ENCODE peak calls at places on chromosomes 7 and 10, in four cellular contexts. N is HepG2, I is A549, Q is K562. E is an unnamed sample.

GRCh38 chr7:98297619-98298286 is 16.3 kb downstream of the BRI3 start:
- DNase-seq in N (no peak), I (no peak), Q (peak; percentile 7), E (no peak)

GRCh38 chr7:84022686-84023308 is 171.8 kb downstream of the SEMA3A start:
- DNase-seq in N (peak; percentile 82), I (peak; percentile 96), Q (no peak), E (no peak)

GRCh38 chr7:47581821-47582747 is at the start of gene TNS3:
- DNase-seq in N (no peak), I (peak; percentile 72), Q (no peak), E (no peak)

GRCh38 chr10:33238643-33239042 is 95.8 kb downstream of the NRP1 start:
- DNase-seq in N (no peak), I (peak; percentile 82), Q (no peak), E (no peak)

GRCh38 chr7:23438171-23438570 is 32.1 kb downstream of the IGF2BP3 start:
- DNase-seq in N (no peak), I (no peak), Q (no peak), E (no peak)

GRCh38 chr7:42272793-42273665 is 36.0 kb upstream of the GLI3 start:
- DNase-seq in N (no peak), I (no peak), Q (no peak), E (no peak)

GRCh38 chr10:33193867-33194521 is 140.5 kb downstream of the NRP1 start:
- DNase-seq in N (peak; percentile 45), I (peak; percentile 80), Q (no peak), E (no peak)

GRCh38 chr7:47153571-47153970 is 428.3 kb downstream of the TNS3 start:
- DNase-seq in N (peak; percentile 13), I (no peak), Q (no peak), E (no peak)

GRCh38 chr10:86506499-86506898 is 15.1 kb downstream of the WAPL start:
- DNase-seq in N (no peak), I (no peak), Q (no peak), E (no peak)

GRCh38 chr7:27198138-27198841 is 1.6 kb downstream of the HOXA13 start:
- DNase-seq in N (no peak), I (no peak), Q (no peak), E (no peak)

GRCh38 chr10:126634915-126635314 is 35.6 kb downstream of the C10orf90 start:
- DNase-seq in N (no peak), I (no peak), Q (no peak), E (no peak)

GRCh38 chr7:47293884-47294568 is 287.9 kb downstream of the TNS3 start:
- DNase-seq in N (no peak), I (no peak), Q (no peak), E (no peak)

GRCh38 chr7:121546632-121547340 is 150.7 kb upstream of the FAM3C start:
- DNase-seq in N (no peak), I (no peak), Q (no peak), E (no peak)

GRCh38 chr7:23276381-23276780 is 22.8 kb upstream of the MALSU1 start:
- DNase-seq in N (peak; percentile 38), I (peak; percentile 33), Q (no peak), E (no peak)

GRCh38 chr7:127705461-127705959 is 53.5 kb downstream of the SND1 start:
- DNase-seq in N (no peak), I (no peak), Q (no peak), E (no peak)

GRCh38 chr10:73931767-73932624 is 21.1 kb downstream of the PLAU start:
- DNase-seq in N (peak; percentile 32), I (peak; percentile 68), Q (peak; percentile 77), E (peak; percentile 50)

GRCh38 chr10:55224007-55224781 is 423.2 kb upstream of the PCDH15 start:
- DNase-seq in N (no peak), I (no peak), Q (no peak), E (no peak)

GRCh38 chr10:6050801-6051445 is 11.2 kb downstream of the IL2RA start:
- DNase-seq in N (peak; percentile 41), I (peak; percentile 33), Q (peak; percentile 54), E (peak; percentile 89)

GRCh38 chr7:20624666-20625385 is 9.4 kb downstream of the ABCB5 start:
- DNase-seq in N (peak; percentile 8), I (peak; percentile 39), Q (no peak), E (no peak)

GRCh38 chr10:12214763-12215218 is 18.8 kb downstream of the CDC123 start:
- DNase-seq in N (peak; percentile 39), I (peak; percentile 50), Q (peak; percentile 39), E (no peak)

GRCh38 chr7:77760809-77761453 is 37.3 kb downstream of the TMEM60 start:
- DNase-seq in N (no peak), I (no peak), Q (no peak), E (no peak)
- H3K9me3 ChIP-seq in N (no peaks in the 10 kb centered on the region), I (no peaks in the 10 kb centered on the region), Q (no peaks in the 10 kb centered on the region), E (no peaks in the 10 kb centered on the region)

GRCh38 chr10:17878896-17879295 is 69.7 kb downstream of the MRC1 start:
- DNase-seq in N (no peak), I (no peak), Q (no peak), E (no peak)

GRCh38 chr10:17877121-17877520 is 68.0 kb downstream of the MRC1 start:
- DNase-seq in N (no peak), I (no peak), Q (no peak), E (no peak)

GRCh38 chr10:17871036-17871435 is 61.9 kb downstream of the MRC1 start:
- DNase-seq in N (no peak), I (no peak), Q (no peak), E (no peak)

GRCh38 chr10:17872191-17873091 is 63.3 kb downstream of the MRC1 start:
- DNase-seq in N (peak; percentile 1), I (peak; percentile 28), Q (no peak), E (no peak)

DNA sequence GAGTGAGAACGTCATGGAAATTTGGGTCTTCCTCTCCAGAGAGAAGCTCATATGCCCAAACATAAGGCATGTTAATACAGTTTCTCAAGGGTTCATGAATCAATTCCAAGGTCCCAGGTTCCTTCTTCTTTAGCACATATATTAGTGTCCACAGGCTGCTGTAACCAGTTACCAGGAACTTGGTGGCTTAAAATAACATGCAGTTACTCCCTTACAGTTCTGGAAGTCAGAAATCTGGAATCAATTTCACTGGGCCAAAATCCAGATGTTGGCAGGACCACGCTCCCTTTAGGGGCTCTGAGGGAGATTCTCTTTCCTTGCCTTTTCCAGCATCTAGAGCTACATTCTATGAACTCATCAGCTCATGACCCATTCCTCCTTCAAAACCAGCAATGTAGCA is 64.8 kb downstream of the MRC1 start:
- DNase-seq in N (no peak), I (no peak), Q (no peak), E (no peak)
- TF ChIP-seq CEBPB in N (no peak), I (no peak), Q (no peak), E (no peak)

GRCh38 chr10:60901561-60902235 is 42.3 kb downstream of the RHOBTB1 start:
- DNase-seq in N (no peak), I (no peak), Q (no peak), E (no peak)
- TF ChIP-seq POLR2AphosphoS2 in N (no peak), I (no peak), Q (no peak), E (no peak)

DNA sequence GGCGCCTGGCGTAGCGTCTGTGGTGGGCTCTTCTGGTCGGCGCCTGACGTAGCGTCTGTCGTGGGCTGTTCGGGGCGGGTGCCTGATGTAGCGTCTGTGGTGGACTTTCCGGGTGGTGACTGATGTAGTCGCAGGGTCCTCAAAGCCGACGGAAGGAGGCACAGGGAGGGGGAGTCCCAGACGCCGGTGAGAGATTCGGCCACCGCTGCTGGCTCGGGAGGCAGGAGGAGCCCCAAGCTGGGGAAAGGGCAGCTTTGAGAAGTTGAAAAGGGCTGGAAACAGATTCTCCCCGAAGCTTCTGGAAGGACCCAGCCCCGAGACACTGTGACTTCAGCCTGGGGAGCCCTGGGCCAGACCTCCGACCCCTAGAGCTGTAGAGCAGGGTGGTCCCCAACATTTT is 105.7 kb downstream of the DNAJB6 start:
- DNase-seq in N (no peak), I (no peak), Q (no peak), E (no peak)
- H3K9me3 ChIP-seq in N (no peaks in the 10 kb centered on the region), I (peaks cover 4% of the 10 kb centered on the region), Q (no peaks in the 10 kb centered on the region), E (no peaks in the 10 kb centered on the region)

DNA sequence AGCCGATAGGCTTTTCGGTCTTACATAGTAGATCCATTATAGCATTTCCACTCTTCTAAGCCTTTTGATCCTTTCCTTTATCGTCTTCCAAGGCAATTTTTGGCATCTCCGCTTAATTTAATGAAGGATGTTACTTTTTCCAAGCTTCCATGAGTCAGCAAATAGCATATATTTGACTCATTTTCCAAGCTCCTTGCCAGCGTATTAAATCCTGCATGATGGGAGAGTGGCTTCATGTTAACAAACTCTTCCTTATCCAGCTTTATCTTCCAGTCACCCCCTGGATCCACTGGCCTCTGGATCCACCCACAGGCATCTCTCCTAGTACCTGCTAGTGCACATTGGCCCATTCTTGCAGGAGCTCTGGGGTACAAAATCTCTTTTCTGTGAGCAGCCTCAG is 13.0 kb downstream of the OR9A2 start:
- DNase-seq in N (no peak), I (peak; percentile 7), Q (no peak), E (no peak)
- TF ChIP-seq CEBPB in N (no peak), I (no peak), Q (no peak), E (no peak)

GRCh38 chr10:96676272-96677112 is 43.8 kb downstream of the PIK3AP1 start:
- DNase-seq in N (peak; percentile 30), I (no peak), Q (no peak), E (no peak)
- TF ChIP-seq POLR2AphosphoS2 in N (no peak), I (no peak), Q (no peak), E (no peak)

GRCh38 chr10:130362308-130362761 is 226.1 kb downstream of the GLRX3 start:
- DNase-seq in N (no peak), I (no peak), Q (no peak), E (no peak)
- H3K9me3 ChIP-seq in N (no peaks in the 10 kb centered on the region), I (no peaks in the 10 kb centered on the region), Q (no peaks in the 10 kb centered on the region), E (no peaks in the 10 kb centered on the region)

DNA sequence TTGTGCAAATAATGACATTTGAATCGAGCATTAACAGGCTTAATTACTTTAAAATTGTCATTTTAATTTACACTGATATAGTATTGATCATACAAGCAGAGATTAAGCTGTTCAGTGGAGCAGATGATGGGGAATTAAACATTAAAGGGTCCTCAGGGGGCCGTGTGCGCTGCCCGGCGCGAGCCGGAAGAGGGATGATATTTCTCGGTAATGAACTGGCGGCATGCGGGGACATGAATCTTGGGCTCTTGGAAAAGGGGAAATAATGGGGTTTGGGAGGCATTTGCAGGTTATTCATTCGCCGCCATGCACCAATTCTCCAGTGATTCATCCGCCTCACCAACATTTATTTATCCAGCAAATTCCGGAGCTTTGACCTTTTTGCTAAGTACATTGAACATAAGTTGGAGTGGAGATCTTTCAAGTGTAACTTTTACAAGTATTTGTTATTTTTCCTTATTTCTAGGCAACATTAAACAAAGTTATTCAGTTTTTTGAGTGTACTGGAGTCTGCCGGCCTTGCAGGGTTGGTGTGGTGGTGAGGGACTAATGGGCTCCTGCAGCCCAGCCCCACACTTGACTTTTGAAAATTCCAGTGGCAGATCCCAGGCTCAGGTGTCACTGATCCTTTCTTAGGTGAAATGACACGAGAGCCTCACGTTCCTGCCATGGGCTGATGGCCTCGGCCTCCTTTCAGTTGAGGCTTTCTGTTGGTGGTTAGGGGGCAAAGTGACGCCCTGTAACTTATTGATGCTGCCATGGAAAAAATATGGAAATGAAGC is 118.1 kb downstream of the NKX6-2 start:
- DNase-seq in N (no peak), I (peak; percentile 39), Q (no peak), E (no peak)
- TF ChIP-seq CEBPB in N (no peak), I (no peak), Q (no peak), E (no peak)

GRCh38 chr7:158087196-158087595 is 500.4 kb downstream of the PTPRN2 start:
- DNase-seq in N (no peak), I (no peak), Q (no peak), E (no peak)

GRCh38 chr7:158083526-158084310 is 503.9 kb downstream of the PTPRN2 start:
- DNase-seq in N (no peak), I (no peak), Q (no peak), E (no peak)

GRCh38 chr7:158082761-158083160 is 504.9 kb downstream of the PTPRN2 start:
- DNase-seq in N (no peak), I (no peak), Q (no peak), E (no peak)

GRCh38 chr7:158084555-158084954 is 503.1 kb downstream of the PTPRN2 start:
- DNase-seq in N (no peak), I (no peak), Q (no peak), E (no peak)

GRCh38 chr7:158085741-158086695 is 501.6 kb downstream of the PTPRN2 start:
- DNase-seq in N (no peak), I (no peak), Q (no peak), E (no peak)
- TF ChIP-seq POLR2AphosphoS2 in N (no peak), I (no peak), Q (no peak), E (no peak)